ENCODE peak calls at places on chromosomes 5 and 9, in six cellular contexts. K is activated gamma-delta T cell treated with Interleukin-2 at 50 U/mL for 16 hours, Q is uterus, E is foreskin fibroblast, M is Calu3, Y is T-cell. O is an unnamed sample.

GRCh38 chr5:134436523-134437339 is 25.1 kb upstream of the CDKN2AIPNL start:
- DNase-seq in Q (peak; percentile 54), E (peak; percentile 95), K (peak; percentile 39), M (peak; percentile 91), Y (peak; percentile 54), O (peak; percentile 64)

GRCh38 chr9:92538541-92538940 is 2.8 kb upstream of the ECM2 start:
- DNase-seq in E (peak; percentile 67), K (no peak), Y (no peak), M (no peak), Q (no peak), O (no peak)

GRCh38 chr5:149060325-149060724 is 2.5 kb downstream of the SH3TC2 start:
- DNase-seq in E (peak; percentile 80), K (no peak), Q (no peak), M (peak; percentile 48), Y (no peak), O (peak; percentile 75)

GRCh38 chr9:121331992-121332685 is 37.9 kb downstream of the STOM start:
- DNase-seq in Y (no peak), Q (no peak), M (no peak), K (no peak), E (peak; percentile 74), O (no peak)

GRCh38 chr9:16247188-16247875 is 623.1 kb downstream of the BNC2 start:
- DNase-seq in K (no peak), E (peak; percentile 76), Q (no peak), M (no peak), Y (no peak), O (no peak)

GRCh38 chr5:33827885-33828284 is 63.9 kb downstream of the ADAMTS12 start:
- DNase-seq in Q (no peak), M (no peak), E (peak; percentile 77), K (no peak), Y (no peak), O (no peak)

GRCh38 chr9:88746744-88747398 is 211.9 kb downstream of the NXNL2 start:
- DNase-seq in Y (no peak), M (no peak), K (no peak), E (no peak), Q (no peak), O (no peak)

GRCh38 chr5:13945271-13945670 is 783 bp upstream of the DNAH5 start:
- DNase-seq in Q (no peak), E (no peak), Y (no peak), K (no peak), M (no peak), O (no peak)

GRCh38 chr5:112594060-112594850 is 143.4 kb upstream of the APC start:
- DNase-seq in K (no peak), M (no peak), Y (no peak), Q (no peak), E (peak; percentile 5), O (no peak)

GRCh38 chr5:149063017-149063687 is at the start of gene SH3TC2:
- DNase-seq in Q (no peak), Y (no peak), M (peak; percentile 90), K (no peak), E (peak; percentile 86), O (peak; percentile 90)

GRCh38 chr5:139950436-139950835 is 92.7 kb downstream of the NRG2 start:
- DNase-seq in E (no peak), Y (no peak), K (no peak), M (no peak), Q (no peak), O (no peak)

GRCh38 chr5:105952875-105953274 is 1717.9 kb downstream of the EFNA5 start:
- DNase-seq in M (no peak), E (peak; percentile 62), Y (no peak), Q (no peak), K (no peak), O (no peak)

GRCh38 chr9:133729646-133730281 is 8.4 kb downstream of the SARDH start:
- DNase-seq in E (no peak), Q (no peak), K (no peak), Y (no peak), M (no peak), O (no peak)

GRCh38 chr5:17222679-17223078 is 5.2 kb downstream of the BASP1 start:
- DNase-seq in Y (no peak), K (no peak), Q (no peak), M (no peak), E (no peak), O (no peak)

GRCh38 chr9:121725008-121725795 is 73.8 kb downstream of the DAB2IP start:
- DNase-seq in Y (no peak), E (peak; percentile 99), Q (peak; percentile 97), M (no peak), K (no peak), O (no peak)

GRCh38 chr5:149399775-149400174 is 20.7 kb upstream of the IL17B start:
- DNase-seq in E (peak; percentile 34), Y (no peak), K (no peak), Q (no peak), M (no peak), O (no peak)

GRCh38 chr5:140312067-140312790 is 9.3 kb upstream of the PFDN1 start:
- DNase-seq in M (no peak), K (no peak), E (peak; percentile 97), Q (no peak), Y (no peak), O (no peak)

GRCh38 chr5:116308391-116308790 is 223.6 kb downstream of the COMMD10 start:
- DNase-seq in M (no peak), K (no peak), Q (no peak), E (no peak), Y (no peak), O (no peak)

GRCh38 chr9:112328545-112328944 is 4.9 kb downstream of the PTBP3 start:
- DNase-seq in K (no peak), Y (no peak), Q (no peak), E (no peak), M (no peak), O (peak; percentile 69)

O was measured in HepG2.